ENCODE peak calls at places on chromosomes 1 and 21, in ten cellular contexts. One of them, this sample, is unnamed.

GRCh38 chr1:29437946-29438345 is 201.6 kb downstream of the PTPRU start:
- DNase-seq in stomach: no peak
- DNase-seq in left lung: no peak
- DNase-seq in CD8-positive, alpha-beta memory T cell: no peak
- DNase-seq in heart left ventricle: no peak
- DNase-seq in right cardiac atrium: no peak
- DNase-seq in MG63: peak
- DNase-seq in AG09309: no peak
- DNase-seq in astrocyte of the spinal cord: no peak
- DNase-seq in kidney epithelial cell: no peak
- DNase-seq in this sample: no peak

GRCh38 chr1:90746857-90747256 is 29.8 kb upstream of the BARHL2 start:
- DNase-seq in heart left ventricle: no peak
- DNase-seq in CD8-positive, alpha-beta memory T cell: no peak
- DNase-seq in kidney epithelial cell: no peak
- DNase-seq in stomach: no peak
- DNase-seq in astrocyte of the spinal cord: no peak
- DNase-seq in AG09309: no peak
- DNase-seq in right cardiac atrium: no peak
- DNase-seq in MG63: no peak
- DNase-seq in left lung: no peak
- DNase-seq in this sample: no peak

GRCh38 chr1:212689758-212690540 is 9.7 kb downstream of the BATF3 start:
- DNase-seq in CD8-positive, alpha-beta memory T cell: no peak
- DNase-seq in AG09309: no peak
- DNase-seq in left lung: no peak
- DNase-seq in heart left ventricle: no peak
- DNase-seq in right cardiac atrium: no peak
- DNase-seq in stomach: no peak
- DNase-seq in MG63: no peak
- DNase-seq in kidney epithelial cell: no peak
- DNase-seq in astrocyte of the spinal cord: no peak
- DNase-seq in this sample: peak

GRCh38 chr1:84247425-84248220 is 53.9 kb upstream of the SAMD13 start:
- DNase-seq in right cardiac atrium: no peak
- DNase-seq in astrocyte of the spinal cord: no peak
- DNase-seq in kidney epithelial cell: peak
- DNase-seq in CD8-positive, alpha-beta memory T cell: no peak
- DNase-seq in MG63: no peak
- DNase-seq in heart left ventricle: no peak
- DNase-seq in left lung: no peak
- DNase-seq in AG09309: no peak
- DNase-seq in stomach: no peak
- DNase-seq in this sample: no peak

GRCh38 chr1:21149862-21150432 is 26.8 kb downstream of the EIF4G3 start:
- DNase-seq in stomach: no peak
- DNase-seq in heart left ventricle: no peak
- DNase-seq in right cardiac atrium: peak
- DNase-seq in astrocyte of the spinal cord: peak
- DNase-seq in kidney epithelial cell: peak
- DNase-seq in AG09309: peak
- DNase-seq in left lung: no peak
- DNase-seq in CD8-positive, alpha-beta memory T cell: no peak
- DNase-seq in MG63: peak
- DNase-seq in this sample: no peak

GRCh38 chr1:56868761-56869160 is 14.2 kb downstream of the C8A start:
- DNase-seq in stomach: no peak
- DNase-seq in left lung: no peak
- DNase-seq in AG09309: peak
- DNase-seq in heart left ventricle: no peak
- DNase-seq in kidney epithelial cell: no peak
- DNase-seq in right cardiac atrium: no peak
- DNase-seq in CD8-positive, alpha-beta memory T cell: no peak
- DNase-seq in MG63: no peak
- DNase-seq in astrocyte of the spinal cord: no peak
- DNase-seq in this sample: no peak

GRCh38 chr1:14970115-14970798 is 183.3 kb upstream of the TMEM51 start:
- DNase-seq in left lung: peak
- DNase-seq in kidney epithelial cell: peak
- DNase-seq in stomach: peak
- DNase-seq in AG09309: peak
- DNase-seq in CD8-positive, alpha-beta memory T cell: no peak
- DNase-seq in MG63: peak
- DNase-seq in astrocyte of the spinal cord: peak
- DNase-seq in heart left ventricle: no peak
- DNase-seq in right cardiac atrium: peak
- DNase-seq in this sample: peak

GRCh38 chr1:7421471-7422075 is 349.5 kb upstream of the VAMP3 start:
- DNase-seq in CD8-positive, alpha-beta memory T cell: no peak
- DNase-seq in kidney epithelial cell: no peak
- DNase-seq in heart left ventricle: peak
- DNase-seq in right cardiac atrium: no peak
- DNase-seq in left lung: no peak
- DNase-seq in stomach: peak
- DNase-seq in MG63: no peak
- DNase-seq in AG09309: no peak
- DNase-seq in astrocyte of the spinal cord: no peak
- DNase-seq in this sample: peak

GRCh38 chr1:208107817-208108608 is 136.2 kb downstream of the PLXNA2 start:
- DNase-seq in astrocyte of the spinal cord: peak
- DNase-seq in kidney epithelial cell: peak
- DNase-seq in CD8-positive, alpha-beta memory T cell: no peak
- DNase-seq in AG09309: peak
- DNase-seq in right cardiac atrium: peak
- DNase-seq in heart left ventricle: no peak
- DNase-seq in left lung: peak
- DNase-seq in stomach: no peak
- DNase-seq in MG63: peak
- DNase-seq in this sample: no peak

GRCh38 chr1:155974208-155975165 is 3.9 kb downstream of the ARHGEF2 start:
- DNase-seq in stomach: no peak
- DNase-seq in AG09309: no peak
- DNase-seq in CD8-positive, alpha-beta memory T cell: no peak
- DNase-seq in astrocyte of the spinal cord: no peak
- DNase-seq in MG63: peak
- DNase-seq in heart left ventricle: no peak
- DNase-seq in kidney epithelial cell: no peak
- DNase-seq in right cardiac atrium: no peak
- DNase-seq in left lung: no peak
- DNase-seq in this sample: no peak
- H3K4me3 ChIP-seq in stomach: peak
- H3K4me3 ChIP-seq in AG09309: peak
- H3K4me3 ChIP-seq in CD8-positive, alpha-beta memory T cell: peak
- H3K4me3 ChIP-seq in astrocyte of the spinal cord: peak
- H3K4me3 ChIP-seq in MG63: no peak
- H3K4me3 ChIP-seq in heart left ventricle: peak
- H3K4me3 ChIP-seq in kidney epithelial cell: no peak
- H3K4me3 ChIP-seq in right cardiac atrium: peak
- H3K4me3 ChIP-seq in left lung: peak
- H3K4me3 ChIP-seq in this sample: peak

GRCh38 chr21:44892536-44893277 is 19.2 kb upstream of the PTTG1IP start:
- DNase-seq in stomach: peak
- DNase-seq in AG09309: no peak
- DNase-seq in right cardiac atrium: peak
- DNase-seq in CD8-positive, alpha-beta memory T cell: peak
- DNase-seq in astrocyte of the spinal cord: no peak
- DNase-seq in heart left ventricle: peak
- DNase-seq in left lung: peak
- DNase-seq in MG63: peak
- DNase-seq in kidney epithelial cell: no peak
- DNase-seq in this sample: no peak

GRCh38 chr21:44893278-44893556 is 19.7 kb upstream of the PTTG1IP start:
- DNase-seq in right cardiac atrium: no peak
- DNase-seq in MG63: no peak
- DNase-seq in CD8-positive, alpha-beta memory T cell: no peak
- DNase-seq in left lung: no peak
- DNase-seq in heart left ventricle: peak
- DNase-seq in astrocyte of the spinal cord: no peak
- DNase-seq in kidney epithelial cell: no peak
- DNase-seq in stomach: no peak
- DNase-seq in AG09309: no peak
- DNase-seq in this sample: no peak

GRCh38 chr21:44890961-44891541 is 17.6 kb upstream of the PTTG1IP start:
- DNase-seq in astrocyte of the spinal cord: no peak
- DNase-seq in left lung: no peak
- DNase-seq in stomach: no peak
- DNase-seq in MG63: no peak
- DNase-seq in heart left ventricle: peak
- DNase-seq in CD8-positive, alpha-beta memory T cell: no peak
- DNase-seq in AG09309: no peak
- DNase-seq in right cardiac atrium: peak
- DNase-seq in kidney epithelial cell: no peak
- DNase-seq in this sample: no peak

GRCh38 chr21:44891631-44892031 is 18.1 kb upstream of the PTTG1IP start:
- DNase-seq in kidney epithelial cell: no peak
- DNase-seq in right cardiac atrium: peak
- DNase-seq in MG63: no peak
- DNase-seq in AG09309: no peak
- DNase-seq in left lung: no peak
- DNase-seq in stomach: no peak
- DNase-seq in CD8-positive, alpha-beta memory T cell: no peak
- DNase-seq in astrocyte of the spinal cord: no peak
- DNase-seq in heart left ventricle: peak
- DNase-seq in this sample: no peak

DNA sequence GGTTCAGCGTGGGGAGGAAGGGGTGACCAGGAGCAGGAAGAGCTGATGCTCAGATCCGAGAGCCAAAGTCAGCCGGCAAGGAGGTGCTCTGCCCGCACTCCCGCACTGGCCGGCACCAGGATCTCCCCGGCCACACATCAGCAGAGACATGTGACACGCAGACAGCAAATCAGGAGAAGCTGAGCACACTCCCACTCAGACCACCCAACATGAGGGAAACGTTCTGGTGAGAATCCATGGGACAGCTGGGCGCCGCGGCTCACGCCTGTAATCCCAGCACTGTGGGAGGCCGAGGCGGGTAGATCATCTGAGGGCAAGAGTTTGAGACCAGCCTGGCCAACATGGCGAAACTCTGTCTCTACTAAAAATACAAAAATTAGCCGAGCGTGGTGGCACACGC is 18.6 kb upstream of the PTTG1IP start:
- DNase-seq in MG63: no peak
- DNase-seq in astrocyte of the spinal cord: no peak
- DNase-seq in CD8-positive, alpha-beta memory T cell: no peak
- DNase-seq in right cardiac atrium: peak
- DNase-seq in stomach: no peak
- DNase-seq in AG09309: no peak
- DNase-seq in kidney epithelial cell: no peak
- DNase-seq in heart left ventricle: no peak
- DNase-seq in left lung: no peak
- DNase-seq in this sample: no peak
- H3K4me3 ChIP-seq in MG63: no peak
- H3K4me3 ChIP-seq in astrocyte of the spinal cord: no peak
- H3K4me3 ChIP-seq in CD8-positive, alpha-beta memory T cell: no peak
- H3K4me3 ChIP-seq in right cardiac atrium: no peak
- H3K4me3 ChIP-seq in stomach: no peak
- H3K4me3 ChIP-seq in AG09309: no peak
- H3K4me3 ChIP-seq in kidney epithelial cell: no peak
- H3K4me3 ChIP-seq in heart left ventricle: no peak
- H3K4me3 ChIP-seq in left lung: no peak
- H3K4me3 ChIP-seq in this sample: no peak

GRCh38 chr1:231162300-231162969 is 577 bp downstream of the TRIM67 start:
- DNase-seq in heart left ventricle: peak
- DNase-seq in kidney epithelial cell: no peak
- DNase-seq in astrocyte of the spinal cord: peak
- DNase-seq in stomach: peak
- DNase-seq in MG63: peak
- DNase-seq in right cardiac atrium: peak
- DNase-seq in CD8-positive, alpha-beta memory T cell: no peak
- DNase-seq in left lung: no peak
- DNase-seq in AG09309: no peak
- DNase-seq in this sample: no peak
- H3K4me3 ChIP-seq in heart left ventricle: peak
- H3K4me3 ChIP-seq in kidney epithelial cell: peak
- H3K4me3 ChIP-seq in astrocyte of the spinal cord: peak
- H3K4me3 ChIP-seq in stomach: peak
- H3K4me3 ChIP-seq in MG63: peak
- H3K4me3 ChIP-seq in right cardiac atrium: peak
- H3K4me3 ChIP-seq in CD8-positive, alpha-beta memory T cell: no peak
- H3K4me3 ChIP-seq in left lung: peak
- H3K4me3 ChIP-seq in AG09309: peak
- H3K4me3 ChIP-seq in this sample: peak

GRCh38 chr1:47436304-47436978 is 1.4 kb upstream of the FOXD2 start:
- DNase-seq in AG09309: peak
- DNase-seq in right cardiac atrium: peak
- DNase-seq in heart left ventricle: peak
- DNase-seq in MG63: peak
- DNase-seq in CD8-positive, alpha-beta memory T cell: peak
- DNase-seq in kidney epithelial cell: no peak
- DNase-seq in astrocyte of the spinal cord: peak
- DNase-seq in stomach: peak
- DNase-seq in left lung: peak
- DNase-seq in this sample: peak
- H3K4me3 ChIP-seq in AG09309: peak
- H3K4me3 ChIP-seq in right cardiac atrium: peak
- H3K4me3 ChIP-seq in heart left ventricle: peak
- H3K4me3 ChIP-seq in MG63: peak
- H3K4me3 ChIP-seq in CD8-positive, alpha-beta memory T cell: peak
- H3K4me3 ChIP-seq in kidney epithelial cell: peak
- H3K4me3 ChIP-seq in astrocyte of the spinal cord: peak
- H3K4me3 ChIP-seq in stomach: peak
- H3K4me3 ChIP-seq in left lung: peak
- H3K4me3 ChIP-seq in this sample: peak

GRCh38 chr1:150749720-150750311 is 15.8 kb downstream of the CTSS start:
- DNase-seq in stomach: no peak
- DNase-seq in heart left ventricle: no peak
- DNase-seq in kidney epithelial cell: no peak
- DNase-seq in left lung: no peak
- DNase-seq in right cardiac atrium: no peak
- DNase-seq in astrocyte of the spinal cord: no peak
- DNase-seq in AG09309: no peak
- DNase-seq in CD8-positive, alpha-beta memory T cell: no peak
- DNase-seq in MG63: no peak
- DNase-seq in this sample: no peak

GRCh38 chr1:150753416-150753815 is 12.2 kb downstream of the CTSS start:
- DNase-seq in kidney epithelial cell: no peak
- DNase-seq in MG63: no peak
- DNase-seq in CD8-positive, alpha-beta memory T cell: no peak
- DNase-seq in left lung: no peak
- DNase-seq in astrocyte of the spinal cord: no peak
- DNase-seq in AG09309: no peak
- DNase-seq in heart left ventricle: no peak
- DNase-seq in stomach: no peak
- DNase-seq in right cardiac atrium: no peak
- DNase-seq in this sample: no peak

GRCh38 chr1:150748859-150749719 is 16.5 kb downstream of the CTSS start:
- DNase-seq in heart left ventricle: no peak
- DNase-seq in astrocyte of the spinal cord: no peak
- DNase-seq in CD8-positive, alpha-beta memory T cell: no peak
- DNase-seq in MG63: no peak
- DNase-seq in right cardiac atrium: no peak
- DNase-seq in AG09309: no peak
- DNase-seq in stomach: no peak
- DNase-seq in left lung: no peak
- DNase-seq in kidney epithelial cell: no peak
- DNase-seq in this sample: no peak

DNA sequence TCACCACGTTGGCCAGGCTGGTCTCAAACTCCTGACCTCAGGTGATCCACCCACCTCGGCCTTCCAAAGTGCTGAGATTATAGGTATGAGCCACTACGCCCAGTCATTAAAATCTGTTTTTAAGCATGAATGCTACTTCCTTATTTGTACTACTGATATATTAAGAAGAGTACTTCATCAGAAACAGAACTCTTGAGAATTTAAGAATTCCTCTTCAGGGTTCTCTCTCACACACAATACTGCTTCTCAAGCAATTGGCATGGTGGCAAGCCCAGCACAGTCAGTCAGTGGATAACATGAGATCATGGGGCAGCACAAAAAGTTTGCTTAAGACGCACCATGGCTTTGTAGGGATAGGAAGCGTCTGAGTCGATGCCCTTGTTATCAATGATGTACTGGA is 14.1 kb downstream of the CTSS start:
- DNase-seq in left lung: no peak
- DNase-seq in MG63: no peak
- DNase-seq in astrocyte of the spinal cord: no peak
- DNase-seq in AG09309: no peak
- DNase-seq in heart left ventricle: no peak
- DNase-seq in kidney epithelial cell: no peak
- DNase-seq in stomach: no peak
- DNase-seq in CD8-positive, alpha-beta memory T cell: no peak
- DNase-seq in right cardiac atrium: no peak
- DNase-seq in this sample: no peak
- H3K4me3 ChIP-seq in left lung: no peak
- H3K4me3 ChIP-seq in MG63: no peak
- H3K4me3 ChIP-seq in astrocyte of the spinal cord: no peak
- H3K4me3 ChIP-seq in AG09309: no peak
- H3K4me3 ChIP-seq in heart left ventricle: no peak
- H3K4me3 ChIP-seq in kidney epithelial cell: no peak
- H3K4me3 ChIP-seq in stomach: no peak
- H3K4me3 ChIP-seq in CD8-positive, alpha-beta memory T cell: no peak
- H3K4me3 ChIP-seq in right cardiac atrium: no peak
- H3K4me3 ChIP-seq in this sample: no peak